ENCODE peak calls at places on chromosomes 4 and X, in five cellular contexts. M is aorta, L is left ventricle myocardium inferior, X is lower lobe of right lung, Q is cardiac muscle cell. H is an unnamed sample. For H3K27me3, the result is how much of the 10 kb centered on the place peaks cover.

GRCh38 chr4:6938237-6938636 is 28.6 kb downstream of the TBC1D14 start:
- DNase-seq in M (no peak), L (peak), X (peak), Q (no peak), H (peak)

GRCh38 chr4:37802068-37802666 is 24.3 kb upstream of the PGM2 start:
- DNase-seq in M (no peak), L (peak), X (peak), Q (peak), H (peak)

GRCh38 chrX:103171353-103171752 is 43.6 kb upstream of the BEX4 start:
- DNase-seq in M (no peak), L (no peak), X (no peak), Q (no peak), H (no peak)

GRCh38 chr4:189059996-189060570 is 880.6 kb upstream of the FRG1 start:
- DNase-seq in M (no peak), L (no peak), X (no peak), Q (no peak), H (no peak)

GRCh38 chrX:51332188-51332942 is at the start of gene NUDT10:
- DNase-seq in M (peak), L (peak), X (peak), Q (peak), H (peak)

GRCh38 chr4:27272264-27272663 is 411.6 kb downstream of the STIM2 start:
- DNase-seq in M (no peak), L (no peak), X (no peak), Q (no peak), H (no peak)

GRCh38 chr4:27181672-27182071 is 321.0 kb downstream of the STIM2 start:
- DNase-seq in M (no peak), L (no peak), X (no peak), Q (no peak), H (no peak)

GRCh38 chr4:80740375-80740774 is 290.1 kb upstream of the BMP3 start:
- DNase-seq in M (no peak), L (no peak), X (no peak), Q (no peak), H (no peak)

GRCh38 chr4:64727960-64728359 is 318.7 kb upstream of the TECRL start:
- DNase-seq in M (no peak), L (no peak), X (no peak), Q (no peak), H (no peak)

GRCh38 chr4:8148785-8149435 is 9.7 kb downstream of the ABLIM2 start:
- DNase-seq in M (peak), L (no peak), X (no peak), Q (no peak), H (peak)

GRCh38 chr4:8152090-8152864 is 6.3 kb downstream of the ABLIM2 start:
- DNase-seq in M (peak), L (no peak), X (no peak), Q (no peak), H (no peak)

GRCh38 chr4:8151165-8151650 is 7.4 kb downstream of the ABLIM2 start:
- DNase-seq in M (peak), L (no peak), X (no peak), Q (no peak), H (no peak)

GRCh38 chr4:8149664-8150063 is 8.9 kb downstream of the ABLIM2 start:
- DNase-seq in M (peak), L (no peak), X (no peak), Q (no peak), H (peak)

DNA sequence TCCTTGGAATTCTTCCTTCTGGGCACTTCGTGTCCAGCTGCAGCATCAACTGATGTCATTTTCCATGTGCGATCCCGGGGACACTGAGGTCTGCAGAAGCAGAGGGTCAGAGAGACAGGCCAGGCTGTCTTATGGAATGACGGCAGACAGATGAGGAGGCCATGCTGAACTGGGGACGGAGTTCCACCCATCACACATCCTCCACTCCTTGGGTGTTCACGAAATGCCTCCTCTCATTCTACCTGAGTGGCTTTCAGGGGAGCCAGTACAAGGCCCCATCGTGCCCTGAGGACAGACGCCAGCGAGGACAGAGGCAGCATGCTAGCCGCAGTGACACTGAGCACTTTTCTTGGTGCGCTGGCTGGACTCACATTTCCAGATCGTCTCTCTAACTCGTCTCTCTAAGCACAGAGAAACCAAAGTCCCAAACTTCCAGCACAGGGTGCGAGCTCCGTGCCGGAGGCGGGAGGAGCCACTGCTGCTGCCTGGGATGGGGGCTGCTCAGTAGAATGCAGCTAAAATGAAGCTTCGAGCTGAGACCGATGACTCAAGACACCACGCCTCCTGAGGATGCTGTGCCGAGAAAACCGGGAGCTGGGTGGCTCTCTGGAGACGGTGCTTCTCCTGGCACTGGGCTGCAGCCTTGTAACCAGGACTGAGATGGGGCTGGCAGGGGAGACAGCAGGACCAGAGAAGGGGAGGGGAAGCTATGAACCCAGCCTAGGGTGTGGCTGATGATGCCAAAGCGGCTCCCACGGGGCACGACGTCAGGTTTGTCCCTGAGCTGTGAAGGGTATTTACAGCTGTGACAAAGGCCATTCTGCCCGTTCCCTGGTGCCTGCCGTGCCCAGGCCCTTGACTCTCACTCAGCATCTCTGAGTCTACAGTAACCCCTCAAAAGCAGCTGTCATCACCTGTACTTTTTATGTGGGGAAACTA is 8.2 kb downstream of the ABLIM2 start:
- DNase-seq in M (peak), L (no peak), X (no peak), Q (no peak), H (no peak)
- H3K27me3 ChIP-seq in M (under half), L (under half), X (under half), Q (under half), H (under half)

DNA sequence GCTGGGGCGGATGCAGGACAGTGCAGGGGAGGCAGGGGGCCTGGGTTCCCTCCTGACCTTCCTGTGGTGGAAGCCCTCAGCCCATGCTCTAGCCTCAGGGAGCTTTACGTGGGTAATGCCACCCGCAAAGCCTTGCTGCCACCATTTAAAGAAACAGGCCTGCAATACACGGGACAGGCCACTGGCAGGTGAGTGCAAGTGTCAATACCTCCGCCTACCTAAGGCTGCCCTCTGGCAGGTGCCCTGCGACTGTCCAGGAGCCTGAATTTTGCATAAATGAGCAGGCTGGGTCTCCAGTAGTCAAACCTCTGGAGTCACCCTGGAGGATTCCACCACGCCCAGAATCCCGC is 5.9 kb downstream of the CRMP1 start:
- DNase-seq in M (no peak), L (no peak), X (no peak), Q (no peak), H (no peak)
- H3K4me3 ChIP-seq in M (no peak), L (peak), X (peak), Q (no peak), H (no peak)

DNA sequence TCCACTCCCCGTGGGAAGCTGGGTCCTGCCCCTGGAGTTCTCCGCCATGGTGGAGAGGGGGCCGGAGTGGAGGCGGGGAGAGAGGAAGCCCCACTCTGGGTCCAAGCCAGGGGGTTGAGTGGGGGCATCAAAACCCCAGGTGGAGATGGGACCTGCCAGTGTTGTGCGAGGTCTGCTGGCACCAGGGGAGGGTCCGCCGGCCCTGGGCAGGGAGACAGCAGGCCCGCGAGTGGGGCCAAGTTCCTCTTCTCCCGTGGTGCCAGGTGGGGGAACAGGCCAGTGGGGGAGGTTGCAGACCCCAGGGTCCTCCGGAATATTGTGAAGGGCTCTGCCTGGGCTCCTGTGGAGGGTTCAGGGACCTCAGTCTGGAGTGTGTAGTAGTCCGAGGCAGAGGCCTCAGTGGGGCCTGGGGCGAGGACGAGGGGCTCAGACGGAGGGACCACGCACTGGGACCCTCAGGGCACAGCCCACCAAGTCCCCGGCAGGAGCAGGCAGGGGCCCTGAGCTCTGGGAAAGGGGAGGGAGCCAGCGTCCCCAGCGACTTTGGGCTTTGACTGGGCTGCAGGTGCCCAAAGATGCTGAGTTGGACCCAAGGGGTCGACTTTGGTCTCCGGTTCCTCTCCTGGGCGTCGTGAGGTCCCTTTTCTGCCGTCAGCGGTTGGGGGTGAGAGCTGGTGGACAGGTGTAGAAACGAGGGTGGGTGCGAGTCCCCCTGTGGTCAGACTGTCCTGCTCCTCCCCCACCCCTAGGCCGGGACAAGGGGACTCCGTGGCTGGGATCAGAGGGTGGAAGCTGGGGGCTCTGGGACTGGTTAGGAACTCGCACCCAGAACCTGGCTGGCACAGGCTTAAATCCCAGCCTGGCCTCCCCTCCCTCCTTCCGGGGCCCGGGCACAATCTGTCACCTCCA is 43.8 kb upstream of the NKX1-1 start:
- DNase-seq in M (peak), L (no peak), X (peak), Q (no peak), H (peak)
- H3K27me3 ChIP-seq in M (under half), L (half or more), X (under half), Q (under half), H (under half)

DNA sequence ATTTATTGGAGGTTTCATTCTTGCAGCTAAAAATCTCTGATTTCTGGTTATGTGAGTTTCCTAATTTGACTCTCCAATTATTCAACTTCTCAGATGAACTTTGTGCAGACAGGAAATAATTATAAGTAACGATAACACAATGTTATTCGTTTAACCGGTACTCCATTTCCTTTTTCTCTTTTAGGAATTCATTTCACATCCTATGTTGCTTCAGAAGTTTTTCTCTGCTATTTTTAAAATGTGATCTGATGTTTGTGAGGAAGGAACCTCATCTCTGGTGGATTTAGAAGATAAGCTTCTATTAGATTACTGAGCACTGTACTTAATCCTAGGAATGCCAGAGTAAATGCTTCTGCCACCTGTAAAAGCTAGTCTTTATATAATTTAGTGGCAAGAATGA is 115.9 kb upstream of the ETNPPL start:
- DNase-seq in M (no peak), L (no peak), X (no peak), Q (no peak), H (no peak)
- H3K4me3 ChIP-seq in M (no peak), L (no peak), X (no peak), Q (no peak), H (no peak)

DNA sequence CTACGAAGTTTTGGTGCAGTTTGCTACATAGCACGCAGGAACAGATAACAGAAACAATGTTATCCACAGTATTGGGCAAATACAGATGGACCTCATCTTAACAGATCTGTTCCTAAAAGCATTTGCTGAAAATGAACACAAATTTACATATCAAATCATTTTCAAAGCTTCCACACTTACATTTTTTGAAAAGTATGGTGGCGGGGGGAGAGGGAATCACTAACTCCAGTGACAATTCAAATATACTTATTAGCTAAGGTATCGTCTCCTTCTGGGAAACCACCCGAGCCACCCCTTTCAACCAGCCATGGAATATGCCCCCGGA is 175.0 kb downstream of the NSUN7 start:
- DNase-seq in M (no peak), L (no peak), X (no peak), Q (no peak), H (no peak)
- H3K27me3 ChIP-seq in M (under half), L (under half), X (under half), Q (under half), H (under half)

GRCh38 chrX:34654939-34655338 is 2.1 kb downstream of the TMEM47 start:
- DNase-seq in M (no peak), L (no peak), X (no peak), Q (peak), H (no peak)
- H3K4me3 ChIP-seq in M (peak), L (peak), X (peak), Q (peak), H (peak)

DNA sequence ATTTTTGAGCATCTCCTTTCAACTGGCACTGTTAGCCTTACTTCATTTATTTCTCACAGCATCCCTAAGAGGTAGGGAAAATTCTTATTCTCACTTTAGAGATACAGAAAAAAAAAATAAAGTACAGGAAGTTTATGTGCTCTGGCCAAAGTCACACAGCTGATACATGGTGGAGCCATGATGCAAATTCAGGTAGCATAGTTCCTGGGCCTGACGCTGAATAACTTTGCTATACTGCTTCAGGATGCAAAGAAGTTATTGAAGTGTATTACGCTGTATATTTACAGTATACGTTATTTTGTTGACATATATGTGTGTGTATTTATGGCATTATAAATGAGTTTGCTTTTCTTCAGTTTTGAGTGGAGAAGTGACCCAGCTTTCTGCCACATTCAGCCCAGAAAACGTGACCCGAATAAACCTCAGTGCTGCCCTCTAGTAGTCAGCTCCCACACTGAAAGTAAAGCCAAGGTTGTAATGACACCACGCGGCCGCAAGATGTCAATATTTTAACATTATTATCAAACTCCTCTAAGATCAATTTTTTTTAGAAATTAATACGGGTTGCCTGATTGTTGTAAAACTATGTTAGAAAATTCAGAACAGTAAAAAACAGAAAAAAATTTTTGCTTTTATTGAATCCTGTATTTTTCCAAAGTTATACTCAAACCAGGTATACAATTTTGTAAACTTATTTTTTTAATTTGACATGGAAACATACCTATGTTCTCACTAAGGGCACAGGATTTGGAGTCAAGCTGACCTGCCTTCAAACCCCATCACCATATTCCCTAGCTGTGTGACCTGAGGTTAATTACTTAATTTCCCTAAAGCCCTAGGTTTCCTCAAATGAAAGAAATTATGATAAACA is 3.8 kb upstream of the GUCY2F start:
- DNase-seq in M (peak), L (peak), X (peak), Q (peak), H (peak)
- H3K27me3 ChIP-seq in M (under half), L (under half), X (under half), Q (under half), H (under half)

GRCh38 chrX:52563105-52563504 is 46.2 kb upstream of the XAGE1B start:
- DNase-seq in M (no peak), L (no peak), X (no peak), Q (no peak), H (no peak)
- H3K4me3 ChIP-seq in M (no peak), L (no peak), X (no peak), Q (no peak), H (no peak)

H was measured in right cardiac atrium.